ENCODE peak calls at places on chromosomes 2 and 18, in nine cellular contexts. Q is A549, E is cardiac fibroblast, Y is coronary artery, P is GM12865, H is WERI-Rb-1, U is endodermal cell, M is GM06990, R is fibroblast of pulmonary artery. G is an unnamed sample.

GRCh38 chr2:96251721-96252292 is 14.0 kb downstream of the TMEM127 start:
- DNase-seq in Y (peak; percentile 90), U (peak; percentile 75), E (peak; percentile 96), Q (peak; percentile 68), P (peak; percentile 25), H (peak; percentile 85), M (no peak), R (peak; percentile 90), G (peak; percentile 92)

GRCh38 chr2:175293776-175294175 is 112.3 kb upstream of the ATP5MC3 start:
- DNase-seq in Q (no peak), Y (no peak), U (no peak), M (no peak), E (no peak), P (no peak), H (no peak), R (no peak), G (no peak)

GRCh38 chr2:84970266-84970955 is 550 bp upstream of the KCMF1 start:
- DNase-seq in E (peak; percentile 53), H (peak; percentile 57), U (peak; percentile 85), R (peak; percentile 43), M (peak; percentile 81), Q (peak; percentile 70), P (peak; percentile 85), Y (peak; percentile 82), G (no peak)

GRCh38 chr18:3008546-3008945 is 4.4 kb downstream of the LPIN2 start:
- DNase-seq in Y (no peak), R (peak; percentile 46), P (no peak), M (no peak), E (peak; percentile 89), H (no peak), Q (peak; percentile 57), U (no peak), G (peak; percentile 38)

GRCh38 chr2:28319118-28320008 is 73.3 kb upstream of the FOSL2 start:
- DNase-seq in R (no peak), P (no peak), Y (no peak), M (no peak), Q (no peak), E (no peak), U (peak; percentile 57), H (no peak), G (no peak)

GRCh38 chr2:65045651-65046050 is 10.6 kb upstream of the CEP68 start:
- DNase-seq in Q (no peak), P (no peak), Y (no peak), M (no peak), H (no peak), R (no peak), U (peak; percentile 94), E (peak; percentile 22), G (no peak)

GRCh38 chr2:102606353-102606752 is 13.0 kb upstream of the SLC9A2 start:
- DNase-seq in E (peak; percentile 37), U (no peak), P (no peak), M (no peak), H (no peak), R (no peak), Q (peak; percentile 39), Y (no peak), G (peak; percentile 1)

GRCh38 chr2:65464604-65465003 is 32.2 kb upstream of the SPRED2 start:
- DNase-seq in H (no peak), R (no peak), Q (no peak), P (no peak), E (no peak), U (no peak), M (no peak), Y (no peak), G (peak; percentile 46)

GRCh38 chr18:26747131-26747475 is 118.4 kb downstream of the AQP4 start:
- DNase-seq in Y (no peak), R (no peak), Q (peak; percentile 47), P (no peak), M (no peak), U (no peak), H (no peak), E (peak; percentile 7), G (no peak)

GRCh38 chr2:101360229-101360628 is 27.1 kb downstream of the CREG2 start:
- DNase-seq in U (no peak), H (no peak), Y (no peak), Q (peak; percentile 14), M (no peak), R (no peak), P (no peak), E (peak; percentile 26), G (no peak)

GRCh38 chr2:112834379-112835014 is 2.1 kb downstream of the IL1B start:
- DNase-seq in R (peak; percentile 66), Q (peak; percentile 20), E (peak; percentile 50), U (peak; percentile 7), P (no peak), M (no peak), H (no peak), Y (no peak), G (no peak)

GRCh38 chr18:8177330-8178016 is 431.8 kb upstream of the RAB12 start:
- DNase-seq in E (peak; percentile 38), M (no peak), H (no peak), Q (peak; percentile 35), Y (no peak), R (peak; percentile 19), P (no peak), U (no peak), G (no peak)

GRCh38 chr2:109700680-109701274 is 86.6 kb downstream of the SOWAHC start:
- DNase-seq in E (no peak), P (no peak), Q (no peak), Y (no peak), M (no peak), H (no peak), U (no peak), R (no peak), G (no peak)

GRCh38 chr2:196479350-196479749 is 160.2 kb upstream of the CCDC150 start:
- DNase-seq in E (peak; percentile 86), R (peak; percentile 71), Y (no peak), Q (no peak), U (no peak), P (no peak), M (no peak), H (no peak), G (peak; percentile 84)

GRCh38 chr18:64791211-64791610 is 642.3 kb upstream of the LINC00305 start:
- DNase-seq in H (no peak), U (no peak), R (no peak), M (no peak), Y (no peak), Q (no peak), E (no peak), P (no peak), G (no peak)

GRCh38 chr2:14907014-14907612 is 274.6 kb downstream of the LRATD1 start:
- DNase-seq in E (no peak), M (no peak), Q (peak; percentile 18), P (peak; percentile 9), R (no peak), Y (no peak), H (peak; percentile 54), U (peak; percentile 53), G (no peak)
- TF ChIP-seq CTCF in E (no peak), M (peak; percentile 42), Q (no peak), P (peak; percentile 20), R (no peak), Y (no peak), H (peak; percentile 59), U (peak; percentile 67), G (no peak)

DNA sequence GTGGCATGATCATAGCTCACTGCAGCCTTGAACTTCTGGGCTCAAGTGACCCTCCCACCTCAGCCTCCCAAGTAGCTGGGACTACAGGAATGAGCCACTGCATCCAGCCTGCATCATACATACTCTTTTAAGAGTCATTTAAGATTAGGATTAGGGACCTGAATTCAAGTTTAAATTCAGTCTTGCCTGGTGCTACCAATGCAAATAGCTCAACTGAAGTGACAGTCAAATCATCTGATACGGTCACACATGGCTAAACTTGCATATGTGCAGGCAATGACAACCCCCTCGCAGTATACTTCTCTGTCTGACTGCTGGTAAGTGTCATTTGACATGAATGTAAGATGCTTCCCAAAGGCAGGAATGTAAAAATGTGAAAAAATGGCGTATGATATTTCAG is 31.8 kb upstream of the TMEM131 start:
- DNase-seq in P (peak; percentile 73), Q (no peak), U (no peak), M (peak; percentile 79), Y (no peak), H (no peak), E (no peak), R (no peak), G (no peak)
- H3K4me3 ChIP-seq in P (peak overlapping the region; percentile 3), Q (no peak overlapping the region), U (no peak overlapping the region), M (peak overlapping the region; percentile 33), Y (no peak overlapping the region), H (no peak overlapping the region), E (no peak overlapping the region), R (no peak overlapping the region), G (no peak overlapping the region)

DNA sequence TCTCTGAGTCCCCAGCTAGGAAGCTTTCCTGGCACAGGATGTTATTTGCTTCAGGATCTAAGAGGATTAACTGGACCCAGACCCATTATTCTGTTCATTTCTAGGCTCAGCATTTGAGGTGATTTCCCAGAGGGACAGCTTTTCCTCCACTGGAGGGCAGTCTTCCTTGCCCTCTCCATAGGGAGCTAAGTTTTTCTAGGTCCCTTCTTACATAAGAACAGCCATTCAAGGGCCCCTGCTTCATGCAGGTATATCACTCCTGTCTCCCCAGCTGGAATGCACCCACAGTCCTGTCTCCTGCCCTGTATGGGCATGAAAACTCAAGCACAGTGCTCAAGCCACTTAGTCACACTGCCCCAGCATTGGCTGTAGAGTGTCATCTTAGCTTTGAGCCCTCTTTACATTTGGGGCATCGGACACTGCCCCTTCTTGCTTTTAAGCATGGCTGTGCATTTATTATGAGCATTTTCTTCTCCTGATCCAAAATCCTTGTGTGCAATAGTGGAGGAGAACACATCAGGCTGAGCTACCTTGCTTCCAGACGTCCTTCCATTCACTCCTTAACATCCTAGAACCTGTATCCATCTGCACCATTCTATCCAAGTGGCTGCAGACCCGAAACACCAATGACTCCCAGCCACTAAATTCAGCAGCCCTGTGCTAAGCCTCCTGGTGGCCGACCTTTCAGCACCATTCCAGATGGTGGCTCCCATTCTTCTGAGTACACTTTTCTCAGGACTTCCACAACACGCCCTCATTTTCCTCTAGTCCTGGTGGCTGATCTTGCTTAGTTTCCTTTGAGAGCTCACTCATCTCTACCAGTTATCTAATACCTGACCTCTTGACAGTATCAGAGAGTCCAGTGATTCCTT is 80.0 kb downstream of the COPS8 start:
- DNase-seq in P (peak; percentile 14), H (peak; percentile 58), E (peak; percentile 70), R (peak; percentile 70), Y (no peak), U (peak; percentile 81), Q (peak; percentile 35), M (no peak), G (no peak)
- TF ChIP-seq CTCF in P (peak; percentile 19), H (peak; percentile 70), E (peak; percentile 71), R (peak; percentile 81), Y (no peak), U (peak; percentile 85), Q (peak; percentile 52), M (peak; percentile 51), G (peak; percentile 80)

DNA sequence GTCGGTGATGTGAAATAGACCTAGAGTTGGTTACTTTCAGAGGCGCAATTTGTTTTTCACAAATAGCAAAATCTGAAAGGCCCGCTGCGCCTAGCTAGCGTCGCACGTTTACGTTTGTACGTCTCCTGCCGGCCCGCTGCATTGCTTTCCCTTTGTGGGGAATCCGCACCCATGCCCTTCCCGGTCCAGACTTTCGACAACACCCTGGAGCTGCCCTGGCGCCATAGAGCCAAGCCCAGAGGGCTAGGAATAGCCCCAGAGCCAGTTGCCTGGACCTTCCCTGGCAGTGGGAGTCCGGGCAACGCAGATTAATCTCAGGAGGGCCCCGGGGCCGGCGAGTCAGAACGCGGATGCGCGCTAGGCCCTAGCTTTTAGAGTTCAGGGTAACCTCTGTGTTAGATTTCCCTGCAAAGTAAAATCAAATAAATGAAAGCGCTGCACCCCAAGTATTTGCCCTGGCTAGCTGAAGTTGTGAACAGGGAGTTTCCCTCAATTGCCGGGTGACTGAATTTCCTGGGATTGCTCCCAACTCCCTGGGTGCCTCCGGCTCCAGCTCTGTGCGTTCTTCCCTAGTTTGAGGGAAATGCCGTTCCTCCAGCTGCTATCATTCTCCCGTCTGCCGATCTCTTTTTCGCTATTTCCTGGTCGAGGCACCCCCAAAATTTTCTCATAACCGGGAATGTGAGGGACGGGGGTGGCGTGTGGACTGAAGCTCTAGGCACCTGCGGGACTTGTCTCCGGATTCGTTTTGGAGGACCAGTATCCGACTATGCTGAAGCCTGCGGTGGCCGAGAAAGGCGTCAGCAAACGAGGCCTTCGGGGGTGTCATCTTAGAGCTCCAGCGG is 1.2 kb upstream of the EN1 start:
- DNase-seq in R (no peak), M (no peak), P (no peak), E (no peak), Q (no peak), U (peak; percentile 82), H (no peak), Y (no peak), G (no peak)
- H3K4me3 ChIP-seq in R (no peak overlapping the region), M (no peak overlapping the region), P (no peak overlapping the region), E (no peak overlapping the region), Q (no peak overlapping the region), U (no peak overlapping the region), H (no peak overlapping the region), Y (peak overlapping the region; percentile 12), G (peak overlapping the region; percentile 41)

G was measured in AG09309.